ENCODE peak calls at places on chromosomes 2 and 18, in nine cellular contexts. M, T, C, L, O, B, I, W and K are unnamed samples.

GRCh38 chr2:184814428-184814827 is 216.1 kb downstream of the ZNF804A start:
- DNase-seq in O (no peak), L (no peak), T (no peak), M (no peak), B (no peak), W (no peak), C (no peak), I (no peak), K (no peak)

GRCh38 chr2:233358335-233358734 is 4.0 kb downstream of the DGKD start:
- DNase-seq in C (no peak), I (no peak), B (no peak), W (no peak), O (no peak), T (no peak), M (no peak), L (no peak), K (no peak)

GRCh38 chr2:131641414-131642206 is 113.9 kb downstream of the CCDC74A start:
- DNase-seq in I (no peak), M (no peak), C (no peak), T (no peak), O (no peak), L (no peak), B (no peak), W (peak; percentile 53), K (no peak)

GRCh38 chr2:28296904-28297303 is 95.8 kb upstream of the FOSL2 start:
- DNase-seq in T (no peak), C (no peak), I (no peak), W (peak; percentile 69), L (no peak), B (no peak), O (no peak), M (no peak), K (no peak)

GRCh38 chr2:14524041-14524802 is 108.3 kb upstream of the LRATD1 start:
- DNase-seq in B (no peak), W (peak; percentile 89), C (no peak), M (no peak), T (no peak), O (no peak), I (no peak), L (no peak), K (no peak)

GRCh38 chr2:36482576-36483214 is 115.3 kb downstream of the FEZ2 start:
- DNase-seq in M (no peak), B (peak; percentile 49), I (no peak), L (no peak), W (peak; percentile 85), O (no peak), C (no peak), T (no peak), K (no peak)

GRCh38 chr2:237199082-237199481 is 113.4 kb downstream of the COPS8 start:
- DNase-seq in T (no peak), B (no peak), I (no peak), O (no peak), M (no peak), W (peak; percentile 78), L (no peak), C (no peak), K (no peak)

GRCh38 chr18:25866331-25866730 is 224.1 kb downstream of the SS18 start:
- DNase-seq in T (no peak), C (no peak), M (no peak), I (no peak), L (no peak), W (no peak), O (no peak), B (no peak), K (no peak)

GRCh38 chr18:63152096-63152495 is 167.5 kb downstream of the BCL2 start:
- DNase-seq in O (no peak), C (no peak), T (no peak), B (no peak), L (no peak), I (no peak), W (no peak), M (no peak), K (no peak)
- H3K4me1 ChIP-seq in O (peaks cover 32% of the 10 kb centered on the region), C (peaks cover 23% of the 10 kb centered on the region), T (peaks cover 22% of the 10 kb centered on the region), B (peaks cover 9% of the 10 kb centered on the region), L (no peaks in the 10 kb centered on the region), I (no peaks in the 10 kb centered on the region), W (peaks cover 2% of the 10 kb centered on the region), M (no peaks in the 10 kb centered on the region), K (peaks cover 6% of the 10 kb centered on the region)

GRCh38 chr2:208320686-208321085 is 54.6 kb downstream of the PIKFYVE start:
- DNase-seq in L (no peak), B (no peak), W (no peak), O (peak; percentile 75), T (peak; percentile 66), C (no peak), M (no peak), I (no peak), K (no peak)

GRCh38 chr2:208315081-208315788 is 49.2 kb downstream of the PIKFYVE start:
- DNase-seq in M (no peak), W (peak; percentile 42), I (no peak), T (no peak), O (no peak), C (no peak), L (no peak), B (no peak), K (no peak)

GRCh38 chr2:208319403-208319802 is 53.3 kb downstream of the PIKFYVE start:
- DNase-seq in O (no peak), B (no peak), W (no peak), C (no peak), I (no peak), T (no peak), M (no peak), L (no peak), K (no peak)

DNA sequence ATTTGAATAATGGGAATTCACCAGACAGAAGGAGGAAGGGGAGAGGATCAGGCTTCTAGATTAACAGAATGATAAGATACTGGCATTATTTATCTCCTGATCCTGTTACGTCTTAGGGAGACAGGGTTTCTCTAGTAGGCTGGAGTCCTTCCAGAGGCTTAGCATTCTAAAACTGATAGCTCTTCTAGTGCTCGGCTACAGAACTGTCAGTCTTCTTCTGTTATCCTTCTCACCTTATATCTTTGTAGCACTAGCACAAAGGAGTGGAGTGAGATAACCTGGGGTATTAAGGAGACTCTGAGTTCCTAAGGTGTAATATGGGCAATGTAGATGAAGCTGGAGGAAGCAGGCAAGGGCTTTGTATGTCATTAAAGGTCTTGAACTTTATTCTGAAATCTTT is 52.1 kb downstream of the PIKFYVE start:
- DNase-seq in B (no peak), M (no peak), W (no peak), I (no peak), L (no peak), O (no peak), C (no peak), T (no peak), K (no peak)
- H3K4me1 ChIP-seq in B (no peaks in the 10 kb centered on the region), M (no peaks in the 10 kb centered on the region), W (no peaks in the 10 kb centered on the region), I (no peaks in the 10 kb centered on the region), L (no peaks in the 10 kb centered on the region), O (peaks cover 38% of the 10 kb centered on the region), C (no peaks in the 10 kb centered on the region), T (peaks cover 22% of the 10 kb centered on the region), K (no peaks in the 10 kb centered on the region)

GRCh38 chr2:69167469-69167822 is 154.5 kb downstream of the ANTXR1 start:
- DNase-seq in W (no peak), C (no peak), O (no peak), L (no peak), M (no peak), I (no peak), B (no peak), T (no peak), K (no peak)

GRCh38 chr2:69165079-69165478 is 152.1 kb downstream of the ANTXR1 start:
- DNase-seq in C (no peak), B (no peak), O (no peak), T (no peak), I (no peak), L (no peak), W (no peak), M (no peak), K (no peak)

GRCh38 chr2:69168144-69168813 is 155.3 kb downstream of the ANTXR1 start:
- DNase-seq in T (no peak), I (no peak), O (no peak), M (no peak), W (peak; percentile 33), C (no peak), B (no peak), L (no peak), K (no peak)

GRCh38 chr2:69166465-69166811 is 153.5 kb downstream of the ANTXR1 start:
- DNase-seq in T (no peak), M (no peak), O (no peak), C (no peak), B (no peak), W (no peak), L (no peak), I (no peak), K (no peak)

DNA sequence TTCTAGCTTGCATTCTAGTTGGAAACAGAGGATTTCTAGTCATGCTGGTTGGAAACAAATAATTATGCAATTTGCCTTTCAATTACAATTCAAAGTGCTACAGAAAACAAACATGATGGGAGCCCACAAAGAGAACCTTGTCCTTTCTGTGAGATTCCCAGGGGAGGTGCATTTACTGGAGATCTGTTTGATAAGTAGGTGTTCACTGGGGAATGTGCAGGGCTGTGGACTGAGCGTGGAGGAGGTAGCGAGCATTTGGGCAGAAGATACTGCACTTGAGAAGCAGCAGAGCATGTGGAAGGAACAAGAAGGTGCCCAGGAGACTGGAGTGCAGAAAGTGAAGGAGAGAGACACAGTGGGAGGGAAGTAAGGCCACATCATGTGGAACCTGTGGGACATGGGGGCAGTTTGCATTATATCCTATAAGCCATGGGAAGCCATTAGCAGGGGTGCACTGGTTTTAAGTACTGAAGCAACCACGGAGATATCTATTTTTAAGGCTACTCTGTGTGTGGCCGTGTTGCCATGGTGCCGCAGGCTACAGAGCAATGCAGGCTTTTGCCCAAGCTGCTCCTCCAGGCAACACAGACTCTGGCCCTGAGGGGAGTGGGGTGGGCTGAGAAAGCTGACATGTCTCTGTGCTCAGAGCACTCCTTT is 154.0 kb downstream of the ANTXR1 start:
- DNase-seq in L (no peak), I (no peak), O (no peak), B (no peak), M (no peak), T (no peak), W (no peak), C (no peak), K (no peak)
- H3K4me1 ChIP-seq in L (peaks cover 33% of the 10 kb centered on the region), I (peaks cover 7% of the 10 kb centered on the region), O (peaks cover 48% of the 10 kb centered on the region), B (peaks cover 21% of the 10 kb centered on the region), M (peaks cover 30% of the 10 kb centered on the region), T (peaks cover 50% of the 10 kb centered on the region), W (peaks cover 26% of the 10 kb centered on the region), C (peaks cover 65% of the 10 kb centered on the region), K (peaks cover 12% of the 10 kb centered on the region)

GRCh38 chr18:50284226-50284885 is 3.0 kb upstream of the MBD1 start:
- DNase-seq in O (no peak), B (no peak), M (peak; percentile 74), C (no peak), W (no peak), T (no peak), L (no peak), I (no peak), K (no peak)

GRCh38 chr18:50281972-50282520 is 723 bp upstream of the MBD1 start:
- DNase-seq in O (no peak), B (no peak), C (no peak), I (no peak), W (no peak), M (no peak), L (no peak), T (no peak), K (no peak)

GRCh38 chr18:50282521-50283335 is 1.4 kb upstream of the MBD1 start:
- DNase-seq in T (peak; percentile 64), L (no peak), I (no peak), C (no peak), O (no peak), B (no peak), W (no peak), M (peak; percentile 81), K (no peak)

GRCh38 chr18:50285071-50285470 is 2.4 kb downstream of the CXXC1 start:
- DNase-seq in W (no peak), O (no peak), M (peak; percentile 75), I (no peak), T (peak; percentile 58), L (no peak), B (no peak), C (no peak), K (no peak)

DNA sequence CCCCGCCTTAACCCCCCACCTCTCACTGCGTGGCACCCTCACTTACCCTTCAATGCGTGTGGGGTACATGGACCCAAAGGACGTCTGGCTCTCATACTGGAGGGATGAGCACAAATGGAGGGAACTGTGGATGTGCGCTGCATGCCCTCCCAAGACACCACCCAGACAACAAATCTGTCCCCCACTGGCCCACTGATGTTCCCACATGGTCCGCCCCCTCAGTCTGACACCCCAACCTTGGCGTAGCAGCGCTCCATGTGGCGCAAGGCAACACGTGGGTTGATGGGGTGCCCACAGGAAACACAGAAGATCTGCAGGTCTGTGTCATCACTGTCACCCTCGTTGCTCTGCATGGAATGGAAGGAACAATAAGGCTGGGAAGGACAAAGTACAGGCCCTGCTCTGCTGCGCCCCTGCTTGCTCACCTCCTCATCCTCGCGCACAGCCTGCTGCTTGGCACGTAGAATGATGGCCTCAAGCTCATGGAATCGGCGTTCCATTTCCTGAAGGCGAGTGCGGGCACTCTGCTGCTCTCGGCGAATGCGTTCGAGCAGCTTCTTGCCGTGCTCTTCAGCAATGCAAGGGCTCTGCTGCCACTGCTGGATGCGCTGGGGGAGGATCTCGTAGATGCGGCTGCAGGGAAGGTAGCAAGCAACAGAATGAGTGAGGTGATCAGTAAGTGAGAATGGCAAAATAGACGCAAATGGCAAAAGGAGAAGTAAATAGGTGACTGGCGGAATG is 2.3 kb upstream of the MBD1 start:
- DNase-seq in T (peak; percentile 51), M (no peak), B (no peak), C (no peak), L (no peak), W (no peak), O (no peak), I (no peak), K (no peak)
- H3K4me1 ChIP-seq in T (peaks cover 25% of the 10 kb centered on the region), M (peaks cover 9% of the 10 kb centered on the region), B (peaks cover 16% of the 10 kb centered on the region), C (peaks cover 41% of the 10 kb centered on the region), L (peaks cover 27% of the 10 kb centered on the region), W (peaks cover 10% of the 10 kb centered on the region), O (peaks cover 43% of the 10 kb centered on the region), I (peaks cover 6% of the 10 kb centered on the region), K (peaks cover 9% of the 10 kb centered on the region)